ENCODE peak calls at places on chromosomes 11 and 22, in seven cellular contexts. One of them, this sample, is unnamed.

GRCh38 chr11:9104581-9104980 is 13.2 kb upstream of the SCUBE2 start:
- DNase-seq in nucleus accumbens: no peak
- DNase-seq in fibroblast of the conjunctiva: no peak
- DNase-seq in HCEC 1CT: no peak
- DNase-seq in A673: no peak
- DNase-seq in NCI-H1105: no peak
- DNase-seq in Kasumi-1: no peak
- DNase-seq in this sample: no peak

GRCh38 chr11:62497132-62497915 is 49.3 kb downstream of the AHNAK start:
- DNase-seq in nucleus accumbens: peak
- DNase-seq in fibroblast of the conjunctiva: peak
- DNase-seq in HCEC 1CT: peak
- DNase-seq in A673: peak
- DNase-seq in NCI-H1105: peak
- DNase-seq in Kasumi-1: peak
- DNase-seq in this sample: no peak

GRCh38 chr22:46145896-46146295 is 4.4 kb upstream of the PPARA start:
- DNase-seq in nucleus accumbens: no peak
- DNase-seq in fibroblast of the conjunctiva: no peak
- DNase-seq in HCEC 1CT: no peak
- DNase-seq in A673: no peak
- DNase-seq in NCI-H1105: no peak
- DNase-seq in Kasumi-1: no peak
- DNase-seq in this sample: no peak

GRCh38 chr11:117097567-117098268 is 510 bp downstream of the SIK3 start:
- DNase-seq in nucleus accumbens: peak
- DNase-seq in fibroblast of the conjunctiva: no peak
- DNase-seq in HCEC 1CT: peak
- DNase-seq in A673: peak
- DNase-seq in NCI-H1105: peak
- DNase-seq in Kasumi-1: no peak
- DNase-seq in this sample: peak

GRCh38 chr11:29751618-29752017 is 265.2 kb downstream of the KCNA4 start:
- DNase-seq in nucleus accumbens: no peak
- DNase-seq in fibroblast of the conjunctiva: no peak
- DNase-seq in HCEC 1CT: no peak
- DNase-seq in A673: no peak
- DNase-seq in NCI-H1105: no peak
- DNase-seq in Kasumi-1: no peak
- DNase-seq in this sample: no peak

GRCh38 chr22:16783930-16784354 is 41.3 kb downstream of the XKR3 start:
- DNase-seq in nucleus accumbens: no peak
- DNase-seq in fibroblast of the conjunctiva: no peak
- DNase-seq in HCEC 1CT: no peak
- DNase-seq in A673: peak
- DNase-seq in NCI-H1105: no peak
- DNase-seq in Kasumi-1: peak
- DNase-seq in this sample: no peak

GRCh38 chr22:40414306-40414705 is 43.9 kb downstream of the SGSM3 start:
- DNase-seq in nucleus accumbens: no peak
- DNase-seq in fibroblast of the conjunctiva: no peak
- DNase-seq in HCEC 1CT: no peak
- DNase-seq in A673: no peak
- DNase-seq in NCI-H1105: no peak
- DNase-seq in Kasumi-1: no peak
- DNase-seq in this sample: no peak

GRCh38 chr22:30262917-30263741 is 3.5 kb downstream of the OSM start:
- DNase-seq in nucleus accumbens: peak
- DNase-seq in fibroblast of the conjunctiva: no peak
- DNase-seq in HCEC 1CT: no peak
- DNase-seq in A673: peak
- DNase-seq in NCI-H1105: peak
- DNase-seq in Kasumi-1: peak
- DNase-seq in this sample: peak

GRCh38 chr11:45436966-45437365 is 150.8 kb upstream of the SYT13 start:
- DNase-seq in nucleus accumbens: no peak
- DNase-seq in fibroblast of the conjunctiva: no peak
- DNase-seq in HCEC 1CT: no peak
- DNase-seq in A673: no peak
- DNase-seq in NCI-H1105: no peak
- DNase-seq in Kasumi-1: no peak
- DNase-seq in this sample: no peak

GRCh38 chr11:1060410-1060809 is 14.3 kb upstream of the MUC2 start:
- DNase-seq in nucleus accumbens: no peak
- DNase-seq in fibroblast of the conjunctiva: no peak
- DNase-seq in HCEC 1CT: no peak
- DNase-seq in A673: no peak
- DNase-seq in NCI-H1105: no peak
- DNase-seq in Kasumi-1: no peak
- DNase-seq in this sample: no peak

GRCh38 chr11:86482684-86483083 is 108.0 kb downstream of the CCDC81 start:
- DNase-seq in nucleus accumbens: no peak
- DNase-seq in fibroblast of the conjunctiva: no peak
- DNase-seq in HCEC 1CT: no peak
- DNase-seq in A673: no peak
- DNase-seq in NCI-H1105: no peak
- DNase-seq in Kasumi-1: no peak
- DNase-seq in this sample: no peak

GRCh38 chr11:1092919-1093318 is 18.2 kb downstream of the MUC2 start:
- DNase-seq in nucleus accumbens: no peak
- DNase-seq in fibroblast of the conjunctiva: no peak
- DNase-seq in HCEC 1CT: no peak
- DNase-seq in A673: no peak
- DNase-seq in NCI-H1105: no peak
- DNase-seq in Kasumi-1: no peak
- DNase-seq in this sample: no peak

GRCh38 chr11:64321533-64321932 is 3.6 kb downstream of the PRDX5 start:
- DNase-seq in nucleus accumbens: no peak
- DNase-seq in fibroblast of the conjunctiva: no peak
- DNase-seq in HCEC 1CT: no peak
- DNase-seq in A673: no peak
- DNase-seq in NCI-H1105: no peak
- DNase-seq in Kasumi-1: no peak
- DNase-seq in this sample: no peak

GRCh38 chr22:24517446-24517845 is 22.3 kb downstream of the UPB1 start:
- DNase-seq in nucleus accumbens: no peak
- DNase-seq in fibroblast of the conjunctiva: no peak
- DNase-seq in HCEC 1CT: no peak
- DNase-seq in A673: no peak
- DNase-seq in NCI-H1105: no peak
- DNase-seq in Kasumi-1: no peak
- DNase-seq in this sample: no peak

GRCh38 chr11:131544591-131544990 is 174.2 kb downstream of the NTM start:
- DNase-seq in nucleus accumbens: peak
- DNase-seq in fibroblast of the conjunctiva: no peak
- DNase-seq in HCEC 1CT: no peak
- DNase-seq in A673: no peak
- DNase-seq in NCI-H1105: no peak
- DNase-seq in Kasumi-1: no peak
- DNase-seq in this sample: no peak

GRCh38 chr11:46381046-46381835 is at the start of gene MDK:
- DNase-seq in nucleus accumbens: no peak
- DNase-seq in fibroblast of the conjunctiva: no peak
- DNase-seq in HCEC 1CT: no peak
- DNase-seq in A673: peak
- DNase-seq in NCI-H1105: peak
- DNase-seq in Kasumi-1: no peak
- DNase-seq in this sample: no peak

GRCh38 chr11:125075900-125076317 is 12.8 kb downstream of the SLC37A2 start:
- DNase-seq in nucleus accumbens: no peak
- DNase-seq in fibroblast of the conjunctiva: no peak
- DNase-seq in HCEC 1CT: peak
- DNase-seq in A673: no peak
- DNase-seq in NCI-H1105: no peak
- DNase-seq in Kasumi-1: no peak
- DNase-seq in this sample: no peak

GRCh38 chr22:30890689-30891442 is 77.7 kb downstream of the MORC2 start:
- DNase-seq in nucleus accumbens: no peak
- DNase-seq in fibroblast of the conjunctiva: no peak
- DNase-seq in HCEC 1CT: no peak
- DNase-seq in A673: peak
- DNase-seq in NCI-H1105: no peak
- DNase-seq in Kasumi-1: no peak
- DNase-seq in this sample: peak

GRCh38 chr11:123474994-123475393 is 44.9 kb downstream of the GRAMD1B start:
- DNase-seq in nucleus accumbens: no peak
- DNase-seq in fibroblast of the conjunctiva: no peak
- DNase-seq in HCEC 1CT: no peak
- DNase-seq in A673: no peak
- DNase-seq in NCI-H1105: no peak
- DNase-seq in Kasumi-1: no peak
- DNase-seq in this sample: no peak

GRCh38 chr11:21976210-21976609 is 216.7 kb upstream of the ANO5 start:
- DNase-seq in nucleus accumbens: no peak
- DNase-seq in fibroblast of the conjunctiva: no peak
- DNase-seq in HCEC 1CT: no peak
- DNase-seq in A673: no peak
- DNase-seq in NCI-H1105: no peak
- DNase-seq in Kasumi-1: no peak
- DNase-seq in this sample: no peak

GRCh38 chr22:28978863-28979799 is 82.5 kb downstream of the C22orf31 start:
- DNase-seq in nucleus accumbens: no peak
- DNase-seq in fibroblast of the conjunctiva: no peak
- DNase-seq in HCEC 1CT: no peak
- DNase-seq in A673: no peak
- DNase-seq in NCI-H1105: no peak
- DNase-seq in Kasumi-1: no peak
- DNase-seq in this sample: no peak

GRCh38 chr11:8273281-8273680 is 9.6 kb upstream of the LMO1 start:
- DNase-seq in nucleus accumbens: no peak
- DNase-seq in fibroblast of the conjunctiva: no peak
- DNase-seq in HCEC 1CT: peak
- DNase-seq in A673: no peak
- DNase-seq in NCI-H1105: no peak
- DNase-seq in Kasumi-1: no peak
- DNase-seq in this sample: no peak

GRCh38 chr11:70289582-70289981 is 19.1 kb downstream of the PPFIA1 start:
- DNase-seq in nucleus accumbens: no peak
- DNase-seq in fibroblast of the conjunctiva: no peak
- DNase-seq in HCEC 1CT: no peak
- DNase-seq in A673: no peak
- DNase-seq in NCI-H1105: no peak
- DNase-seq in Kasumi-1: no peak
- DNase-seq in this sample: no peak

GRCh38 chr22:26535499-26535898 is 23.2 kb upstream of the TFIP11 start:
- DNase-seq in nucleus accumbens: no peak
- DNase-seq in fibroblast of the conjunctiva: no peak
- DNase-seq in HCEC 1CT: no peak
- DNase-seq in A673: no peak
- DNase-seq in NCI-H1105: no peak
- DNase-seq in Kasumi-1: no peak
- DNase-seq in this sample: no peak

GRCh38 chr11:133964946-133965632 is 8.3 kb upstream of the IGSF9B start:
- DNase-seq in nucleus accumbens: peak
- DNase-seq in fibroblast of the conjunctiva: peak
- DNase-seq in HCEC 1CT: no peak
- DNase-seq in A673: no peak
- DNase-seq in NCI-H1105: no peak
- DNase-seq in Kasumi-1: no peak
- DNase-seq in this sample: no peak

GRCh38 chr11:121936375-121936774 is 179.6 kb downstream of the BLID start:
- DNase-seq in nucleus accumbens: no peak
- DNase-seq in fibroblast of the conjunctiva: no peak
- DNase-seq in HCEC 1CT: peak
- DNase-seq in A673: no peak
- DNase-seq in NCI-H1105: no peak
- DNase-seq in Kasumi-1: no peak
- DNase-seq in this sample: no peak

GRCh38 chr22:28019360-28019759 is 100.3 kb upstream of the PITPNB start:
- DNase-seq in nucleus accumbens: no peak
- DNase-seq in fibroblast of the conjunctiva: no peak
- DNase-seq in HCEC 1CT: no peak
- DNase-seq in A673: no peak
- DNase-seq in NCI-H1105: no peak
- DNase-seq in Kasumi-1: no peak
- DNase-seq in this sample: peak

This sample was measured in activated effector memory CD4-positive, alpha-beta T cell treated with anti-CD3 and anti-CD28 coated beads, Interleukin-2, amount 50 U/mL, for 16 hours.